ENCODE peak calls at places on chromosome 1, in six cellular contexts. D, W, G, F, H and N are unnamed samples.

GRCh38 chr1:62006690-62007089 is 188.0 kb upstream of the L1TD1 start:
- DNase-seq in H (no peak), D (no peak), G (no peak), W (no peak), F (no peak), N (no peak)

GRCh38 chr1:109873278-109874175 is 37.1 kb upstream of the CSF1 start:
- DNase-seq in F (no peak), H (no peak), D (no peak), G (no peak), W (no peak), N (peak)

GRCh38 chr1:160777486-160778089 is 18.4 kb upstream of the LY9 start:
- DNase-seq in D (no peak), G (no peak), H (no peak), W (peak), F (no peak), N (no peak)

GRCh38 chr1:10873189-10873588 is 76.7 kb upstream of the CASZ1 start:
- DNase-seq in D (no peak), F (no peak), G (no peak), W (no peak), H (no peak), N (no peak)

GRCh38 chr1:89356658-89357400 is 7.0 kb upstream of the GBP6 start:
- DNase-seq in W (no peak), D (no peak), G (no peak), F (no peak), H (no peak), N (no peak)

GRCh38 chr1:91693542-91693941 is 192.4 kb downstream of the TGFBR3 start:
- DNase-seq in G (no peak), W (no peak), F (no peak), D (peak), H (no peak), N (no peak)

GRCh38 chr1:226149806-226150205 is 36.7 kb downstream of the ACBD3 start:
- DNase-seq in F (no peak), D (no peak), G (no peak), W (no peak), H (no peak), N (no peak)

GRCh38 chr1:206471415-206471801 is 1.1 kb downstream of the IKBKE start:
- DNase-seq in F (no peak), W (no peak), G (no peak), D (no peak), H (no peak), N (no peak)

GRCh38 chr1:20324704-20325406 is 34.2 kb downstream of the VWA5B1 start:
- DNase-seq in F (peak), D (no peak), H (peak), W (no peak), G (no peak), N (no peak)

GRCh38 chr1:36134805-36135339 is 9.8 kb upstream of the COL8A2 start:
- DNase-seq in F (peak), G (peak), D (no peak), W (peak), H (no peak), N (no peak)

GRCh38 chr1:27648602-27649305 is 13.8 kb upstream of the FGR start:
- DNase-seq in F (no peak), G (no peak), D (no peak), W (no peak), H (no peak), N (no peak)

GRCh38 chr1:155010211-155010918 is 7.8 kb downstream of the ZBTB7B start:
- DNase-seq in W (no peak), F (no peak), H (no peak), D (no peak), G (no peak), N (no peak)

GRCh38 chr1:224387302-224387912 is 30.7 kb downstream of the CNIH4 start:
- DNase-seq in F (no peak), H (no peak), D (no peak), G (no peak), W (no peak), N (no peak)

GRCh38 chr1:184755226-184756065 is 788 bp upstream of the EDEM3 start:
- DNase-seq in W (peak), G (no peak), F (no peak), D (no peak), H (no peak), N (no peak)

GRCh38 chr1:77832889-77833288 is 53.4 kb downstream of the MIGA1 start:
- DNase-seq in W (no peak), H (no peak), F (no peak), G (no peak), D (no peak), N (no peak)

GRCh38 chr1:234256359-234256758 is 116.9 kb upstream of the COA6 start:
- DNase-seq in W (no peak), D (no peak), F (no peak), H (no peak), G (no peak), N (peak)

GRCh38 chr1:65066379-65066765 is 81.6 kb upstream of the AK4 start:
- DNase-seq in F (no peak), H (no peak), D (no peak), G (no peak), W (no peak), N (no peak)

GRCh38 chr1:47931395-47931794 is 65.8 kb downstream of the TRABD2B start:
- DNase-seq in G (no peak), H (no peak), F (no peak), W (no peak), D (no peak), N (no peak)

GRCh38 chr1:74010206-74010605 is 187.8 kb downstream of the LRRIQ3 start:
- DNase-seq in G (no peak), W (no peak), D (no peak), H (no peak), F (peak), N (no peak)

GRCh38 chr1:183987593-183988318 is 49.8 kb downstream of the COLGALT2 start:
- DNase-seq in D (no peak), H (no peak), G (no peak), W (no peak), F (no peak), N (no peak)

GRCh38 chr1:203153051-203153988 is 22.3 kb downstream of the MYBPH start:
- DNase-seq in F (no peak), D (no peak), W (peak), G (no peak), H (no peak), N (no peak)

GRCh38 chr1:22471078-22471477 is 19.4 kb downstream of the ZBTB40 start:
- DNase-seq in W (no peak), F (no peak), G (no peak), D (peak), H (no peak), N (no peak)

GRCh38 chr1:206476058-206476457 is 5.8 kb downstream of the IKBKE start:
- DNase-seq in G (no peak), W (no peak), F (peak), H (peak), D (no peak), N (no peak)

GRCh38 chr1:236395780-236396664 is 1.9 kb downstream of the EDARADD start:
- DNase-seq in G (no peak), H (no peak), D (no peak), W (peak), F (no peak), N (no peak)

GRCh38 chr1:246925997-246926626 is 5.6 kb downstream of the AHCTF1 start:
- DNase-seq in D (no peak), G (no peak), F (no peak), W (no peak), H (no peak), N (no peak)

GRCh38 chr1:204419064-204419403 is 7.4 kb upstream of the PPP1R15B start:
- DNase-seq in D (no peak), F (no peak), G (no peak), H (no peak), W (no peak), N (no peak)

GRCh38 chr1:204417231-204417997 is 5.8 kb upstream of the PPP1R15B start:
- DNase-seq in G (no peak), W (no peak), F (peak), D (peak), H (no peak), N (peak)

GRCh38 chr1:204416589-204417230 is 5.1 kb upstream of the PPP1R15B start:
- DNase-seq in D (no peak), F (no peak), G (no peak), H (no peak), W (no peak), N (no peak)

GRCh38 chr1:204420039-204421004 is 8.7 kb upstream of the PPP1R15B start:
- DNase-seq in W (peak), F (no peak), H (no peak), D (no peak), G (no peak), N (no peak)

DNA sequence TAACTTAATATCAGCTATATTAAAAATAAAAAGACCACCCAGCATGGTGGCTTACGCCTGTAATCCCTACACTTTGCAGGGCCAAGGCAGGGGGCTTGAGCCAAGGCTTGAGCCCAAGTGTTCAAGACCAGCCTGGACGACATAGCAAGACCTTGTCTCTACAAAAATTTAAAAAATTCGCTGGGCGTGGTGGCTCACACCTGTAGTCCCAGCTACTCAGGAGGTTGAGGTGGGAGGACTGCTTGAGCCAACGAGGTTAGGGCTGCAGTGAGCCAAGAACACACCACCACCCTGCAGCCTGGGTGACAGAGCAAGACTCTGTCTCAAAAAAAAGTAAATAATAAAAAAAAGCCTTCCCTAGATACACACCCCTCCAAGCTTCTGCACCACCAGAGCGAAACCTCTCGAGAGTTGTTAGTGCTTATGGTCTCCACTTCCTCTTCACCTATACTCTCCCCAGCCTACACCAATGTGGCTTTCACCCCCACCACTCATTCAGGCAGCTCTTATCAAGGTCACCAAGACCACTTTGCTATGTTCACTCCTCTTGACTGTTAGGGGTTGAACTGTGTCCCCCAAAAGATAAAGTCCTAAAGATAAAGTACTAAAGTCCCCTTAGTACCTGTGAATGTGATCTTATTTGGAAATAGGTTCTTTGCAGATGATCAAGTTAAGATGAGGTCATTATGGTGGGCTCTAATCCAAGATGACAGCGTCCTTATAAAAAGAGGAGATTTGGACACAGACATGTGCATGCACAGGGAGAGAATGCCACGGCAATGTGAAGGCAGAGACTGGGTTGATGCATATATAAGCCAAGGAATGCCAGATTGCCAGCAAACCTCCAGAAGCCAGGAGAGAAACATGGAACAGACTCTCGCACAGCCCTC is 6.8 kb upstream of the PPP1R15B start:
- DNase-seq in F (no peak), D (no peak), H (no peak), G (no peak), W (no peak), N (no peak)
- H3K27ac ChIP-seq in F (peak), D (peak), H (peak), G (no peak), W (no peak), N (peak)

DNA sequence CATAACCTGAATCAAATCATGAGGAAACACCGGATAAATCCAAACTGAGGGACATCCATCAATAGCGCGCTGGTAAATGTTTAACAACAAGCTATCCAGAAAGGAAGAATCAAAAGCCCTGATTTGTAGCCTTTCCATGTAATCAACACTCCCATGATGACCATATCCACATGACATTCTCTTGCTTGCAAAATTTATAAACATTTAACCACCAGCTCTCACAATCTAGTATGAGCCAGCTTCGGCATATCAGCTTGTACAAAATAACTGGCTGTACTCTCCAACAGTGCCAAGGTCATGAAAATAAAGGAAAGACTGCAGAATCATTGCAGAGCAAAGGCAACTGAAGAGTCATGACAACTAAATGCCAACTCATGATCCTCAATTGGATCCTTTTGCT is 15.7 kb downstream of the HSD11B1 start:
- DNase-seq in W (no peak), G (no peak), F (no peak), D (no peak), H (no peak), N (no peak)
- H3K27ac ChIP-seq in W (no peak), G (no peak), F (no peak), D (peak), H (no peak), N (no peak)

DNA sequence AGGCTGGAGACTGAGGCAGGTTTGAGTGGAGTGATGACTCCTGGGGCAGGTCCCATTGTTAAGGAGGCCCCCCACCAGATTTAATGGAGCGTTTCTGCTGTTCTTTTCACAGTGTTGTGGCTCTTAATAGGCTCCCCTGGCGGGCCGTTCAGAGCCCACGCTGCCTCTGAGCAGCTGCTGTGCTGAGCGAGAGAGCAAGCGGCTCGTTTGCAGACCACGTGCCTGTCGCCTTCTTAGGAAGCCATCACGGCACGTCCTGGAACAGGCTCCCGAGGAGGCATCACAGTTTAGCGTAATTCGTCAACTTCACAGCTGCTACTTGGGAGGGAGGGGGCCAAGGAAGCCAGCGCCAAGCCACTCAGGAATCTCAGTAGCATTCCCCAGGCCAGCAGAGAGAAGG is 70.5 kb upstream of the CTTNBP2NL start:
- DNase-seq in D (no peak), W (peak), G (no peak), H (no peak), F (no peak), N (no peak)
- H3K27ac ChIP-seq in D (no peak), W (no peak), G (no peak), H (no peak), F (no peak), N (no peak)

DNA sequence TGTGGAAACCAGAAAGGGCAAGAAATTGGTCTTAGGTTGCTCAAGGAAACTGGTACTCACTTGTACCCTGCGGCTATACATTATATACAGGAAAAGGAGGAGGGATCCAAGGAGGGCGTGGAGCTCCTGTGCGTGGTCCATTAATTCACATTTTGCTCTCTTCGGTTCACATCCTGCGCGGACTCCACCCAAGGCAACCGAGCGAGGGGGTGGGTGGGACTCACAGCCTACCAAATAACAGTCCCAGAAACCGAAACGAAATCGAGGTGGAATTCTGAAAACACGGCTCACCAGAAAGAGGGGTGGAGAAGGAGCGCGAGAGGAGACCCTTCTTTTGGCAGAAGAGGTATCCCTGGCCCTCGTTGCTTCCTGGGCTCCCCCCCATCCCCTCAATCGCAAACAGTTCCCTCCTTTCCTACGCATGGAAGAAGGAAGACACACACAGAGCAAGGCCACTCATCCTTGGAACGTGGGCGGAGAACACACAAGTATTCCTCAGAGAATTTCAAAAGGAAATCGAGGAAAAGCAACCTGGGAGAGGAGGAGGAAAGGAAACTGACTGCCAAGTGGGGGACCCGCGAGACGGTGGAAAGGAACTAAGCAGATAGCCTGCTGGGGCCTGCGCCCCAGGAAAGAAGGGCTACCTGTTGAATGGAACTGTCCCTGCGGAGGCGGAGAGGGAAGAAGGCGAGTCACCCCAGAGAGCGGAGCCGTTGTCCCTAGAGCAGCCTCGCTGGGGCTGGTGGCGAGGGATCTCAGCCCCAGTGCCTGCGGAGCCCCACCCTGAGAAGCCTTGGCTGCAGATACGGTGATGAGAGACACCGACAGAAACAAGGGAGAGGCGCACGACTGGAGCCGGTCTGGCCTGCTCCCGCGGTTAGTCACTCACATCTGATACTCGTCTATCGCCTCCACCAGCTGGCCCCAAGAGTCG is 705 bp downstream of the AIDA start:
- DNase-seq in W (peak), H (peak), D (peak), F (peak), G (peak), N (peak)
- H3K27ac ChIP-seq in W (peak), H (peak), D (peak), F (peak), G (peak), N (peak)

GRCh38 chr1:116513956-116514355 is 56.9 kb downstream of the CD58 start:
- DNase-seq in W (no peak), D (peak), G (no peak), F (no peak), H (no peak), N (no peak)
- H3K27ac ChIP-seq in W (no peak), D (peak), G (no peak), F (no peak), H (peak), N (no peak)